ENCODE peak calls at places on chromosomes 6 and 20, in eight cellular contexts. One of them, this sample, is unnamed.

GRCh38 chr6:101116337-101116736 is 235.2 kb upstream of the ASCC3 start:
- DNase-seq in Caco-2: no peak
- DNase-seq in bronchial epithelial cell: no peak
- DNase-seq in mucosa of descending colon: no peak
- DNase-seq in natural killer cell: no peak
- DNase-seq in uterus: no peak
- DNase-seq in IMR-90: no peak
- DNase-seq in neural crest cell: no peak
- DNase-seq in this sample: no peak

GRCh38 chr20:57022306-57022705 is 244.1 kb downstream of the BMP7 start:
- DNase-seq in Caco-2: peak
- DNase-seq in natural killer cell: no peak
- DNase-seq in bronchial epithelial cell: no peak
- DNase-seq in neural crest cell: no peak
- DNase-seq in mucosa of descending colon: no peak
- DNase-seq in IMR-90: no peak
- DNase-seq in uterus: no peak
- DNase-seq in this sample: no peak

GRCh38 chr6:293185-294174 is 1.2 kb downstream of the DUSP22 start:
- DNase-seq in natural killer cell: peak
- DNase-seq in bronchial epithelial cell: peak
- DNase-seq in Caco-2: no peak
- DNase-seq in IMR-90: no peak
- DNase-seq in uterus: peak
- DNase-seq in mucosa of descending colon: peak
- DNase-seq in neural crest cell: no peak
- DNase-seq in this sample: no peak

GRCh38 chr6:11869656-11870340 is 91.2 kb upstream of the ADTRP start:
- DNase-seq in IMR-90: peak
- DNase-seq in bronchial epithelial cell: no peak
- DNase-seq in neural crest cell: no peak
- DNase-seq in mucosa of descending colon: no peak
- DNase-seq in natural killer cell: no peak
- DNase-seq in Caco-2: no peak
- DNase-seq in uterus: no peak
- DNase-seq in this sample: no peak

GRCh38 chr6:52227495-52227894 is 16.8 kb downstream of the IL17F start:
- DNase-seq in IMR-90: peak
- DNase-seq in bronchial epithelial cell: no peak
- DNase-seq in natural killer cell: no peak
- DNase-seq in mucosa of descending colon: no peak
- DNase-seq in Caco-2: no peak
- DNase-seq in uterus: no peak
- DNase-seq in neural crest cell: no peak
- DNase-seq in this sample: no peak

GRCh38 chr6:25966707-25967106 is 4.1 kb downstream of the TRIM38 start:
- DNase-seq in IMR-90: no peak
- DNase-seq in Caco-2: no peak
- DNase-seq in mucosa of descending colon: no peak
- DNase-seq in natural killer cell: no peak
- DNase-seq in uterus: no peak
- DNase-seq in neural crest cell: no peak
- DNase-seq in bronchial epithelial cell: no peak
- DNase-seq in this sample: no peak

GRCh38 chr6:43671801-43672690 is 15.5 kb downstream of the MRPS18A start:
- DNase-seq in uterus: peak
- DNase-seq in natural killer cell: no peak
- DNase-seq in Caco-2: no peak
- DNase-seq in bronchial epithelial cell: no peak
- DNase-seq in neural crest cell: no peak
- DNase-seq in mucosa of descending colon: peak
- DNase-seq in IMR-90: no peak
- DNase-seq in this sample: no peak

GRCh38 chr20:59350330-59351147 is 50.1 kb downstream of the EDN3 start:
- DNase-seq in Caco-2: no peak
- DNase-seq in uterus: no peak
- DNase-seq in neural crest cell: no peak
- DNase-seq in natural killer cell: no peak
- DNase-seq in bronchial epithelial cell: no peak
- DNase-seq in IMR-90: no peak
- DNase-seq in mucosa of descending colon: no peak
- DNase-seq in this sample: no peak

GRCh38 chr20:52004720-52005119 is 186.9 kb downstream of the ZFP64 start:
- DNase-seq in IMR-90: peak
- DNase-seq in neural crest cell: no peak
- DNase-seq in mucosa of descending colon: no peak
- DNase-seq in natural killer cell: no peak
- DNase-seq in bronchial epithelial cell: no peak
- DNase-seq in uterus: no peak
- DNase-seq in Caco-2: peak
- DNase-seq in this sample: no peak

GRCh38 chr6:22632561-22632960 is 63.2 kb downstream of the HDGFL1 start:
- DNase-seq in bronchial epithelial cell: no peak
- DNase-seq in natural killer cell: no peak
- DNase-seq in IMR-90: no peak
- DNase-seq in mucosa of descending colon: no peak
- DNase-seq in uterus: no peak
- DNase-seq in Caco-2: no peak
- DNase-seq in neural crest cell: no peak
- DNase-seq in this sample: no peak

GRCh38 chr6:135901776-135902524 is 50.4 kb downstream of the PDE7B start:
- DNase-seq in Caco-2: no peak
- DNase-seq in bronchial epithelial cell: peak
- DNase-seq in IMR-90: peak
- DNase-seq in neural crest cell: no peak
- DNase-seq in uterus: peak
- DNase-seq in mucosa of descending colon: no peak
- DNase-seq in natural killer cell: no peak
- DNase-seq in this sample: no peak

GRCh38 chr6:150981095-150981494 is 115.6 kb downstream of the MTHFD1L start:
- DNase-seq in neural crest cell: no peak
- DNase-seq in Caco-2: no peak
- DNase-seq in natural killer cell: no peak
- DNase-seq in bronchial epithelial cell: peak
- DNase-seq in IMR-90: no peak
- DNase-seq in uterus: no peak
- DNase-seq in mucosa of descending colon: no peak
- DNase-seq in this sample: no peak

GRCh38 chr6:148414836-148415235 is 72.2 kb downstream of the SASH1 start:
- DNase-seq in IMR-90: peak
- DNase-seq in mucosa of descending colon: no peak
- DNase-seq in Caco-2: no peak
- DNase-seq in natural killer cell: no peak
- DNase-seq in uterus: no peak
- DNase-seq in neural crest cell: no peak
- DNase-seq in bronchial epithelial cell: peak
- DNase-seq in this sample: no peak

DNA sequence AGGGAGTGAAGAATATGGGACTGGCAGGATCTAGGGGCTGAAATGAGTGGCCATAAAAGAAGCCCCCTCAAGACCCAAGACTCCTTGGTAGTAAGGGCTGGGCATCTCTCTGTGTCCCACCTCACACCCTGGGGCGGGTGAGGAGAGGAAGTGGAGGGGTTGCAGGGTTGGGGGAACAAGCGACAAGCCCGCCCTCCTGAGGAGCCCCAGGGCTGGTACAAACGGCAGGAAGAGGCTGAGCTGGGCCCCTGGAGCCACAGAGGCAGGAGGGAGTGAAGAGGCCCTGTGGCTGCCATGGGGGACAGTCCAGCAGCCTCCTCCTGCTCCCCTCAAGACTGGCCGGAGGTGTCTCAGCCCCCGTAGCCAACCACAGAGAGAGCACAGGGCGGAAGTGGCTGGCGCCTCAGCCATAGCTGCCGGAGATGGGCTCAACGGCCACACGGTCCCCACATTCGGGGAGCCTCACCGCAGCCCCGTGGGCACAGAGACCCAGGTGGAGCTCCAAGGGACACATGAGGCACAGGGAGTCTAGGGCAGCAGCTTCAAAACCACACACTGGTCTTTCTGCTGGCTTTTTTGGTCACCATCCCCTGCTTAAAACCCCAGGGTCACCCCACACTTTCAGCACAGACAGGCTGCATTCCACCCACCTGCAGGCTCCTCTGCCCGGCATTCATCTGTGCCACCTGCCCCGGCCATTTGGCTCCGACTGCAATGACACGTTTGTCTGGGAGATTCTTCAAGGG is 586 bp downstream of the C20orf203 start:
- DNase-seq in natural killer cell: peak
- DNase-seq in uterus: no peak
- DNase-seq in mucosa of descending colon: peak
- DNase-seq in IMR-90: no peak
- DNase-seq in bronchial epithelial cell: no peak
- DNase-seq in Caco-2: no peak
- DNase-seq in neural crest cell: no peak
- DNase-seq in this sample: no peak
- TF ChIP-seq CTCF in natural killer cell: no peak
- TF ChIP-seq CTCF in uterus: no peak
- TF ChIP-seq CTCF in mucosa of descending colon: no peak
- TF ChIP-seq CTCF in IMR-90: no peak
- TF ChIP-seq CTCF in bronchial epithelial cell: no peak
- TF ChIP-seq CTCF in Caco-2: no peak
- TF ChIP-seq CTCF in neural crest cell: no peak
- TF ChIP-seq CTCF in this sample: no peak

DNA sequence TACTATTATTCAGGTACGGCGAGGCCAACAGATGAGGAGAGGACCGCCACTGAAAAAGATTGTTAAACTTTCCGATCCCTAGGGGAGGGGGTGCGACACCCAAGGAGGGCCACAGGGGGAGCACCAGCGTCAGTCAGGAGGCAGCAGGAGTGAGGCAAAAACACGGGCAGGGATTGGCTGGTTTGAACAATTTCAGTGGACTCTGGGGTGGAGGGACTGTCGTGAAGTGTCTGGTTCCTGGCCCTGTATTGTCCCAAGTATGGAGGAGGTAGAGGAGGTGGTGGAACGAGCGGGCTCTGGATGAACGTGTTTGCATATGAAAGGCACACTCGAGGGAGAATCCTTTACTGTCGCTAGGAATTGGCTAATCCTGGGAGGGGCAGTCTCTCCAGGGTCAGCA is 32.5 kb upstream of the MCUR1 start:
- DNase-seq in bronchial epithelial cell: no peak
- DNase-seq in natural killer cell: no peak
- DNase-seq in neural crest cell: peak
- DNase-seq in Caco-2: no peak
- DNase-seq in uterus: no peak
- DNase-seq in mucosa of descending colon: no peak
- DNase-seq in IMR-90: no peak
- DNase-seq in this sample: no peak
- TF ChIP-seq CTCF in bronchial epithelial cell: no peak
- TF ChIP-seq CTCF in natural killer cell: no peak
- TF ChIP-seq CTCF in neural crest cell: no peak
- TF ChIP-seq CTCF in Caco-2: no peak
- TF ChIP-seq CTCF in uterus: no peak
- TF ChIP-seq CTCF in mucosa of descending colon: no peak
- TF ChIP-seq CTCF in IMR-90: no peak
- TF ChIP-seq CTCF in this sample: no peak

GRCh38 chr6:14543971-14544620 is 426.5 kb downstream of the CD83 start:
- DNase-seq in Caco-2: no peak
- DNase-seq in neural crest cell: no peak
- DNase-seq in mucosa of descending colon: no peak
- DNase-seq in bronchial epithelial cell: no peak
- DNase-seq in IMR-90: no peak
- DNase-seq in uterus: no peak
- DNase-seq in natural killer cell: no peak
- DNase-seq in this sample: no peak

GRCh38 chr6:14542670-14543366 is 425.2 kb downstream of the CD83 start:
- DNase-seq in Caco-2: no peak
- DNase-seq in neural crest cell: no peak
- DNase-seq in IMR-90: peak
- DNase-seq in uterus: no peak
- DNase-seq in natural killer cell: no peak
- DNase-seq in bronchial epithelial cell: peak
- DNase-seq in mucosa of descending colon: no peak
- DNase-seq in this sample: peak

GRCh38 chr6:14546036-14546435 is 428.5 kb downstream of the CD83 start:
- DNase-seq in IMR-90: no peak
- DNase-seq in natural killer cell: no peak
- DNase-seq in neural crest cell: no peak
- DNase-seq in mucosa of descending colon: no peak
- DNase-seq in uterus: no peak
- DNase-seq in bronchial epithelial cell: no peak
- DNase-seq in Caco-2: no peak
- DNase-seq in this sample: no peak

GRCh38 chr6:14545496-14545895 is 427.9 kb downstream of the CD83 start:
- DNase-seq in IMR-90: no peak
- DNase-seq in bronchial epithelial cell: no peak
- DNase-seq in neural crest cell: no peak
- DNase-seq in Caco-2: no peak
- DNase-seq in uterus: no peak
- DNase-seq in natural killer cell: no peak
- DNase-seq in mucosa of descending colon: no peak
- DNase-seq in this sample: no peak

DNA sequence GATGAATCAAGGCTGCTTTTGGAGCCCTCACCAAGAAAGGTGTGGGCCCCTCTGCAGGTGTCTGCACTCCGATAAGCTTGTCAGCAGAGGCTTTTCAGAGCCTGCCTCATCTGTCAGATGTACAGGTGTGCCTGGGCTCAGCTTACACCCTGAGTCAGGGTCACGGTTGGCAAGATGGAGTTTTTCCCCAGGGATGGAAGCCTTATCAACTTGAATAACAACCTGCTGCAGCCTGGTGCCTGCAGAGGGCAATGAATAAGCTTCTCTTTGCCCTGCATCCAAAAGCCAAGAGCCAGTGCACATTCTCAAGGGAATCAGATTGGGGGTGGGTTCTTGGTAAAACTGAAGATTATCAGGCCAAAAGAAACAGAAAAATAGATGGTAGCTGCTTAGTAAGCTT is 427.1 kb downstream of the CD83 start:
- DNase-seq in IMR-90: no peak
- DNase-seq in Caco-2: no peak
- DNase-seq in uterus: no peak
- DNase-seq in natural killer cell: no peak
- DNase-seq in bronchial epithelial cell: no peak
- DNase-seq in neural crest cell: no peak
- DNase-seq in mucosa of descending colon: no peak
- DNase-seq in this sample: no peak
- TF ChIP-seq CTCF in IMR-90: no peak
- TF ChIP-seq CTCF in Caco-2: no peak
- TF ChIP-seq CTCF in uterus: no peak
- TF ChIP-seq CTCF in natural killer cell: no peak
- TF ChIP-seq CTCF in bronchial epithelial cell: no peak
- TF ChIP-seq CTCF in neural crest cell: no peak
- TF ChIP-seq CTCF in mucosa of descending colon: no peak
- TF ChIP-seq CTCF in this sample: no peak

DNA sequence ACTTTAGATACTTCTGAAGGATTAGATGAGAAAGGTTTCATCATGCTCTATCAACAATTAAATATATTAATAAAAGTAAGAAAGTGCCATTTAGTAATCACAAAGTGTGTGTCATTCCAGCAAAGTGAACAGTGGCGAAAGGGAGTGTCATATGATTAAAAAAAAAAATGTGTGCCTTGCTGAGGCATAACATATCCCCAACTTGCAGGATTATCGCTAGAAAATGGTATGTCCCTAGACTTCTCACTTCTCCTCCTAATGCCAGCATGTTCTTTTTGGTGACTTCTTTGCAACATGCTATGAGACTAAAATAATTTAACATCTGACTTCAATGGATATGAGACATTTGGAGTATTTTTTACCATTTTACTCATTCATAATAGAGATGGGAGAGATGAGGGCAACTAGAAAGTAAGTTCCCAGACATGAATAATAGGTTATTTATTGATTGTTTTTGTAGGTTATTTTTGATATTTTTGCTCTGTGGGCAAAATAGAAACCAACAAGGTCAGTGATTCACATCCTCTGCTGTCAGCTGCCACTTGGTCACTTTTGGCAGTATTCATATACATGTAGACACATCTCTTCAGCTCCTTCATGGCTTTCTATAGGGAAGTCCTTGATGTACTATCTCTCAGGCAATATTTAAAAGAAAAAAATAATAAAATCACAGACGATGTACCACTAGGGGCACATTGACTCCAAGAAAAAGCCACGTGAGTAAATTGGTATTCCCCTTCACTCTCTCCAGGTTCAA is 370.1 kb downstream of the BMP2 start:
- DNase-seq in bronchial epithelial cell: no peak
- DNase-seq in mucosa of descending colon: no peak
- DNase-seq in IMR-90: no peak
- DNase-seq in Caco-2: no peak
- DNase-seq in neural crest cell: no peak
- DNase-seq in uterus: no peak
- DNase-seq in natural killer cell: no peak
- DNase-seq in this sample: no peak
- TF ChIP-seq CTCF in bronchial epithelial cell: no peak
- TF ChIP-seq CTCF in mucosa of descending colon: no peak
- TF ChIP-seq CTCF in IMR-90: no peak
- TF ChIP-seq CTCF in Caco-2: peak
- TF ChIP-seq CTCF in neural crest cell: peak
- TF ChIP-seq CTCF in uterus: no peak
- TF ChIP-seq CTCF in natural killer cell: no peak
- TF ChIP-seq CTCF in this sample: no peak